ENCODE peak calls at places on chromosome 4, in eight cellular contexts. W is GM04503; A is effector CD4-positive, alpha-beta T cell; Z is fibroblast of the aortic adventitia; X is activated T-helper 1 cell treated with anti-CD3 and anti-CD28 coated beads, Interleukin-2, amount 50 U/mL, for 16 hours; T is small intestine; Q is GM12878; C is cerebellar nuclear complex. G is an unnamed sample.

GRCh38 chr4:13966241-13967195 is 339.0 kb upstream of the BOD1L1 start:
- DNase-seq in W (peak), A (no peak), Z (peak), X (no peak), T (no peak), Q (no peak), C (no peak), G (peak)

GRCh38 chr4:186806679-186807078 is 83.0 kb upstream of the FAT1 start:
- DNase-seq in W (no peak), A (no peak), Z (no peak), X (no peak), T (no peak), Q (no peak), C (no peak), G (no peak)

GRCh38 chr4:13523591-13524503 is 20.5 kb downstream of the NKX3-2 start:
- DNase-seq in W (no peak), A (no peak), Z (no peak), X (no peak), T (no peak), Q (no peak), C (no peak), G (no peak)

GRCh38 chr4:52865305-52865704 is 3.2 kb downstream of the RASL11B start:
- DNase-seq in W (no peak), A (no peak), Z (no peak), X (no peak), T (no peak), Q (no peak), C (no peak), G (no peak)

GRCh38 chr4:137083571-137083970 is 448.7 kb downstream of the PCDH18 start:
- DNase-seq in W (no peak), A (no peak), Z (peak), X (no peak), T (no peak), Q (no peak), C (no peak), G (peak)

GRCh38 chr4:163201358-163201757 is 34.7 kb upstream of the NAF1 start:
- DNase-seq in W (no peak), A (no peak), Z (no peak), X (no peak), T (no peak), Q (no peak), C (no peak), G (no peak)

GRCh38 chr4:20809796-20810195 is 109.5 kb downstream of the PACRGL start:
- DNase-seq in W (no peak), A (no peak), Z (no peak), X (no peak), T (no peak), Q (no peak), C (no peak), G (no peak)

GRCh38 chr4:182604161-182604591 is 313.0 kb downstream of the DCTD start:
- DNase-seq in W (peak), A (no peak), Z (peak), X (no peak), T (no peak), Q (no peak), C (no peak), G (peak)